ENCODE peak calls at places on chromosomes 1 and 21, in six cellular contexts. K is heart right ventricle, V is keratinocyte, B is colonic mucosa, E is fibroblast of lung, N is left ventricle myocardium inferior. D is an unnamed sample. For H3K27me3, the result is how much of the 10 kb centered on the place peaks cover.

GRCh38 chr1:21673277-21673780 is 4.2 kb upstream of the RAP1GAP start:
- DNase-seq in K (peak), V (no peak), B (peak), E (peak), N (peak), D (peak)

GRCh38 chr1:100724281-100724680 is 4.7 kb downstream of the VCAM1 start:
- DNase-seq in K (no peak), V (no peak), B (no peak), E (no peak), N (no peak), D (no peak)

GRCh38 chr1:6465461-6466005 is 440 bp downstream of the TNFRSF25 start:
- DNase-seq in K (no peak), V (no peak), B (no peak), E (no peak), N (no peak), D (no peak)

GRCh38 chr1:46558141-46558963 is 6.9 kb upstream of the KNCN start:
- DNase-seq in K (no peak), V (no peak), B (no peak), E (no peak), N (no peak), D (no peak)

GRCh38 chr1:201964266-201964665 is 9.0 kb downstream of the TIMM17A start:
- DNase-seq in K (no peak), V (no peak), B (no peak), E (no peak), N (no peak), D (no peak)

GRCh38 chr1:6245869-6246496 is 2.0 kb downstream of the HES3 start:
- DNase-seq in K (no peak), V (no peak), B (peak), E (no peak), N (no peak), D (no peak)

GRCh38 chr21:31943586-31943985 is 70.8 kb downstream of the HUNK start:
- DNase-seq in K (no peak), V (no peak), B (no peak), E (no peak), N (no peak), D (no peak)

GRCh38 chr1:88462481-88463261 is 221.4 kb upstream of the PKN2 start:
- DNase-seq in K (no peak), V (no peak), B (no peak), E (peak), N (peak), D (peak)

GRCh38 chr1:165844114-165844798 is 16.8 kb downstream of the UCK2 start:
- DNase-seq in K (no peak), V (no peak), B (no peak), E (no peak), N (no peak), D (no peak)

GRCh38 chr1:21781971-21782867 is 730 bp downstream of the USP48 start:
- DNase-seq in K (peak), V (no peak), B (peak), E (peak), N (no peak), D (peak)

GRCh38 chr1:92482665-92483441 is 3.9 kb downstream of the GFI1 start:
- DNase-seq in K (no peak), V (no peak), B (peak), E (no peak), N (no peak), D (peak)

GRCh38 chr1:201375169-201375568 is 2.3 kb downstream of the TNNT2 start:
- DNase-seq in K (no peak), V (no peak), B (no peak), E (no peak), N (no peak), D (no peak)

GRCh38 chr1:246782120-246782900 is 58.1 kb downstream of the SCCPDH start:
- DNase-seq in K (no peak), V (no peak), B (no peak), E (peak), N (peak), D (no peak)

GRCh38 chr1:210626341-210626740 is 297.6 kb downstream of the HHAT start:
- DNase-seq in K (peak), V (no peak), B (no peak), E (no peak), N (no peak), D (no peak)

GRCh38 chr1:18949689-18950414 is 6.6 kb downstream of the IFFO2 start:
- DNase-seq in K (peak), V (no peak), B (no peak), E (peak), N (no peak), D (no peak)

GRCh38 chr1:207868769-207869721 is 41.9 kb downstream of the CD34 start:
- DNase-seq in K (peak), V (no peak), B (peak), E (peak), N (peak), D (peak)

GRCh38 chr1:9262096-9262495 is 27.5 kb downstream of the H6PD start:
- DNase-seq in K (no peak), V (no peak), B (no peak), E (no peak), N (no peak), D (no peak)

GRCh38 chr21:42850866-42851391 is 28.4 kb downstream of the WDR4 start:
- DNase-seq in K (no peak), V (no peak), B (no peak), E (no peak), N (no peak), D (no peak)

GRCh38 chr21:46325073-46325912 is 1.3 kb downstream of the PCNT start:
- DNase-seq in K (peak), V (no peak), B (peak), E (peak), N (peak), D (peak)

GRCh38 chr1:95309031-95309459 is 75.0 kb downstream of the RWDD3 start:
- DNase-seq in K (peak), V (no peak), B (no peak), E (peak), N (no peak), D (no peak)

GRCh38 chr1:11207898-11208611 is 18.9 kb downstream of the ANGPTL7 start:
- DNase-seq in K (no peak), V (no peak), B (no peak), E (no peak), N (peak), D (no peak)

GRCh38 chr1:198776602-198777029 is 137.8 kb downstream of the PTPRC start:
- DNase-seq in K (peak), V (peak), B (no peak), E (peak), N (peak), D (peak)

GRCh38 chr1:99662581-99663208 is 16.8 kb downstream of the PALMD start:
- DNase-seq in K (peak), V (no peak), B (peak), E (peak), N (peak), D (no peak)

GRCh38 chr1:223832637-223832943 is 13.2 kb downstream of the TP53BP2 start:
- DNase-seq in K (no peak), V (no peak), B (no peak), E (no peak), N (no peak), D (no peak)

GRCh38 chr1:233300326-233300725 is 4.8 kb upstream of the PCNX2 start:
- DNase-seq in K (no peak), V (no peak), B (no peak), E (peak), N (no peak), D (no peak)

GRCh38 chr1:115545096-115545720 is 96.6 kb upstream of the VANGL1 start:
- DNase-seq in K (no peak), V (no peak), B (no peak), E (no peak), N (no peak), D (no peak)

GRCh38 chr1:28062806-28063205 is 25.6 kb downstream of the EYA3 start:
- DNase-seq in K (no peak), V (no peak), B (no peak), E (no peak), N (no peak), D (no peak)

GRCh38 chr1:10671551-10672375 is 124.7 kb downstream of the CASZ1 start:
- DNase-seq in K (no peak), V (no peak), B (no peak), E (no peak), N (no peak), D (no peak)

GRCh38 chr1:28173151-28173979 is 3.1 kb downstream of the PTAFR start:
- DNase-seq in K (no peak), V (no peak), B (no peak), E (peak), N (no peak), D (no peak)

DNA sequence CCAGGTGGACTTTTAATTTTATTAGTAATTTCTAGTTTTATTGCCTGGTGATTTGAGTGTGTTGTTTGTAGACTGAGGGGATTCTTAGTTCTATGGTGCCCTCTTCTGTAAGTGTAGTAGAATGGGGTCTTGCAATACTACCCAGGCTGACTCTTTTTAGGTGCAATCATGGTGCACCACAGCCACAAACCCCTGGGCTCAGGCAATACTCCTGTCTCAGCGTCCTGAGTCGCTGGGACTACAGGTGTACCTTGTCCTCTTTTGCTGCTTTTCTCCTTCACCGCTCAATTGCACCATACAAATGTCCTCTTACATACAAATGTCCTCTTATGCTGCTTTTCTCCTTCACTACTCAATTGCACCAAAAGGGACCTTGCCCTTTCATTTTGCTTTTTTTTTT is 43.1 kb downstream of the SCP2 start:
- DNase-seq in K (no peak), V (no peak), B (no peak), E (peak), N (no peak), D (no peak)
- TF ChIP-seq CTCF in K (no peak), V (no peak), B (no peak), E (peak), N (peak), D (no peak)

DNA sequence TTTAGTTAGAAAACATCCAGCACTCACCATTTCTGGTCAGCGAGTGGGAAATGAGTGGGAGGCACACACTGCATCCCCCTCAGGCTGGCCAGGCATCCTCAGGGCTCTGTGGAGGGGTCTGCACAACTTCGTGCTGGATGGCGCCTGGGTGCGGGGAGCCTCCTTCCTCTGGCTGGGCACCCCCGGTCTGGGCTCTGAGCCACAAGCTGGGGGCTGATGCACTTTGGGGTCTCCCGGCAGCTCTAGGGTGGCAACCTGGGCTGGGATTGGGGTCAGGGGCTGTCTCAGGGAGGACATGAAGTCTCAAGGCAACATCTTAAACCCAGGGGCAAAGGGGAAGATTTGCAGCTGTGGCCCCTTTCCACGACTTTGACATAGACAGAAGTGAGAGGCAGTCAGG is 23.5 kb downstream of the PRDM16 start:
- DNase-seq in K (no peak), V (no peak), B (no peak), E (no peak), N (no peak), D (no peak)
- H3K27me3 ChIP-seq in K (under half), V (under half), B (under half), E (under half), N (under half), D (under half)

DNA sequence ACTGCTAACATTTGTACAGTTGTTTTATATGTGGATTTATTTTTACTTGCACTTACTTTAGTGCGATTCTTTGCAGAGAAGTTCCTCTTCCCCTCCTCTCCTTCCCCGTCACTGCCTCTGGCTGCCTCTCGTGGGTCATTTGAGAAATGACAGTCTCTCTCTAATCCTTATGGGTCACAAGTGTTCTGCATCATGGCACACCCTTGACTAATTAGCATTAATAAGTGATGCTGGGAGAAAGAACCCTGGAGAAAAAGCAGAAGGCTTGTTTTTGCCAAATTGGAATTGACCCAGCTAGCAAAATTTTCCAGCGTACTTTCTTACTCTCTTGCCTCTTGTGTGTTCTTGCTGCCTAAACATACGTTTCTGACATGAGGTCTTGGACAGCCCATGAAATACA is 301.2 kb downstream of the DUSP10 start:
- DNase-seq in K (peak), V (no peak), B (no peak), E (peak), N (no peak), D (no peak)
- TF ChIP-seq CTCF in K (no peak), V (no peak), B (no peak), E (no peak), N (peak), D (no peak)

DNA sequence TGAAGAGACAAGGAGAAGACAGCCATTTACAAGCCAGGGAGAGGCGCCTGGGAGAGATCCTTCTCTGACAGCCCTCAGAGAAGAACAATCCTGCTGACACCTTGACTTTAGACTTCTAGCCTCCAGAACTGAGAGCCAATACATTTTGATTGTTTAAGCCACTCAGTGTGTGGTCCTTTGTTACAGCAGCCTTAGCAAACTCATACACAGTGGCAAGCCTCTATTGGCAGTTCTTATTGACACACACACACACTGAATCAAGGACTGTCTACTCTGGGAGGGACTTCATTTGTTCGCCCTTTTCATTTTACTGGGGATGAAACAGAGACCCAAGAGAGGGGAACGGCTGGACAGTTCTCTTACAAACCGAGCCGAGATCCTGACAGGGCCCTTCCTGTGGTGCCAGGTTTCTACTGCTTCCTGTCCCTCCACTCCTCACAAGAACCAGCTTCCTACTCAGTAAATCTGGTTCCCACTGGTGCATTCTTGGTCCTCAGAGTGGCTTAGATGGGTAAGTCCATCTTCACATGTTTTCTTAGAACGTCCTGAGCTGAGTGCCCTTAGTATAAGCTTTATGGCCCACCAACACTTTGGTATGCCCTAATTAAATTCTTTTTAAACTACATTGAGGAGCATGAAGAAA is 14.7 kb downstream of the SLAMF1 start:
- DNase-seq in K (no peak), V (no peak), B (no peak), E (no peak), N (no peak), D (no peak)
- H3K27me3 ChIP-seq in K (under half), V (under half), B (under half), E (under half), N (under half), D (under half)

GRCh38 chr1:222387020-222387816 is 160.7 kb downstream of the HHIPL2 start:
- DNase-seq in K (no peak), V (no peak), B (no peak), E (no peak), N (no peak), D (peak)
- TF ChIP-seq CTCF in K (no peak), V (peak), B (no peak), E (peak), N (no peak), D (no peak)